ENCODE peak calls at places on chromosome 22, in nine cellular contexts. E is left ventricle myocardium inferior, V is lower lobe of right lung, K is tibial artery, H is hepatocyte, X is fibroblast of the aortic adventitia, O is MCF 10A, B is tibial nerve, I is fibroblast of lung. U is an unnamed sample.

GRCh38 chr22:42368379-42369249 is 63.6 kb downstream of the NFAM1 start:
- DNase-seq in E (peak), H (peak), X (no peak), I (no peak), O (no peak), K (peak), B (no peak), V (peak), U (no peak)

GRCh38 chr22:49207008-49207775 is 620.5 kb downstream of the BRD1 start:
- DNase-seq in O (no peak), E (no peak), H (no peak), X (no peak), B (no peak), V (no peak), K (peak), I (no peak), U (no peak)

GRCh38 chr22:48496226-48496845 is 1331.3 kb downstream of the BRD1 start:
- DNase-seq in I (no peak), V (peak), X (no peak), O (no peak), K (peak), B (no peak), E (peak), H (no peak), U (no peak)

GRCh38 chr22:20844055-20845037 is 14.3 kb downstream of the PI4KA start:
- DNase-seq in O (no peak), K (no peak), B (no peak), V (no peak), I (no peak), X (no peak), H (no peak), E (no peak), U (no peak)

GRCh38 chr22:30232716-30233218 is 13.8 kb downstream of the LIF start:
- DNase-seq in H (no peak), E (no peak), V (no peak), K (no peak), O (no peak), I (peak), X (no peak), B (no peak), U (no peak)

GRCh38 chr22:40705918-40706682 is 26.8 kb downstream of the MCHR1 start:
- DNase-seq in H (no peak), B (no peak), K (no peak), E (no peak), I (no peak), V (no peak), O (no peak), X (no peak), U (no peak)

GRCh38 chr22:22431271-22432220 is 77.0 kb downstream of the ZNF280B start:
- DNase-seq in I (peak), H (peak), K (no peak), V (peak), E (peak), O (peak), B (peak), X (peak), U (no peak)

GRCh38 chr22:36165161-36165560 is 4.6 kb upstream of the APOL3 start:
- DNase-seq in K (no peak), X (no peak), I (no peak), O (no peak), E (no peak), B (no peak), H (no peak), V (no peak), U (no peak)

GRCh38 chr22:30828187-30829155 is 133.8 kb downstream of the OSBP2 start:
- DNase-seq in E (no peak), K (no peak), I (no peak), B (no peak), H (no peak), O (no peak), V (no peak), X (no peak), U (no peak)

GRCh38 chr22:46250035-46250782 is at the start of gene CDPF1:
- DNase-seq in H (peak), B (peak), O (peak), E (peak), K (peak), I (peak), X (peak), V (peak), U (peak)

GRCh38 chr22:30872282-30873041 is 96.1 kb downstream of the MORC2 start:
- DNase-seq in E (no peak), H (no peak), K (peak), B (no peak), V (peak), X (no peak), O (no peak), I (no peak), U (no peak)

GRCh38 chr22:28072066-28072465 is 153.0 kb upstream of the PITPNB start:
- DNase-seq in E (no peak), K (no peak), B (no peak), I (peak), H (no peak), X (peak), V (no peak), O (no peak), U (no peak)

GRCh38 chr22:30920407-30920806 is 48.2 kb downstream of the MORC2 start:
- DNase-seq in H (peak), K (peak), V (peak), X (peak), O (peak), E (peak), I (peak), B (peak), U (peak)

GRCh38 chr22:46674367-46674781 is 54.2 kb downstream of the GRAMD4 start:
- DNase-seq in K (peak), B (no peak), I (no peak), H (no peak), O (no peak), V (peak), X (no peak), E (peak), U (no peak)

GRCh38 chr22:20639750-20640149 is 132.3 kb downstream of the MED15 start:
- DNase-seq in H (no peak), X (no peak), B (no peak), E (no peak), I (no peak), V (no peak), K (no peak), O (no peak), U (no peak)

GRCh38 chr22:50576070-50576469 is 2.2 kb downstream of the CPT1B start:
- DNase-seq in K (peak), B (no peak), I (peak), H (no peak), O (peak), E (no peak), V (no peak), X (peak), U (no peak)

GRCh38 chr22:19411690-19412045 is 19.9 kb downstream of the HIRA start:
- DNase-seq in X (no peak), V (no peak), H (no peak), I (no peak), O (no peak), B (no peak), K (no peak), E (no peak), U (no peak)

GRCh38 chr22:35894937-35895708 is 133.5 kb downstream of the RBFOX2 start:
- DNase-seq in X (peak), V (no peak), K (peak), E (no peak), I (peak), B (no peak), H (peak), O (peak), U (peak)

GRCh38 chr22:19886605-19887250 is 32.1 kb upstream of the GNB1L start:
- DNase-seq in K (no peak), V (peak), I (peak), B (no peak), O (peak), H (no peak), X (peak), E (peak), U (peak)

GRCh38 chr22:42433754-42434153 is 1.6 kb upstream of the NFAM1 start:
- DNase-seq in X (no peak), E (no peak), I (no peak), V (no peak), B (no peak), O (peak), H (no peak), K (no peak), U (no peak)

GRCh38 chr22:49827853-49828598 is at the start of gene BRD1:
- DNase-seq in X (peak), I (peak), O (peak), K (no peak), H (peak), E (peak), B (no peak), V (peak), U (no peak)

GRCh38 chr22:45620707-45621106 is 50.9 kb upstream of the ATXN10 start:
- DNase-seq in K (peak), O (no peak), E (no peak), H (no peak), I (no peak), V (no peak), X (no peak), B (no peak), U (no peak)

GRCh38 chr22:20299736-20300136 is 20.1 kb downstream of the DGCR6L start:
- DNase-seq in K (no peak), X (no peak), E (peak), O (no peak), I (no peak), H (peak), V (peak), B (no peak), U (no peak)

GRCh38 chr22:42644422-42645340 is 4.3 kb upstream of the ATP5MGL start:
- DNase-seq in K (peak), H (peak), B (no peak), E (peak), I (peak), X (peak), O (no peak), V (peak), U (no peak)

GRCh38 chr22:47209547-47210023 is 447.1 kb downstream of the TBC1D22A start:
- DNase-seq in H (no peak), I (no peak), V (no peak), K (peak), E (no peak), X (no peak), O (no peak), B (no peak), U (no peak)

GRCh38 chr22:44424867-44425351 is 73.1 kb downstream of the RTL6 start:
- DNase-seq in B (no peak), K (peak), I (no peak), H (no peak), E (no peak), X (no peak), O (no peak), V (no peak), U (no peak)

GRCh38 chr22:31244044-31244942 is 32.2 kb downstream of the LIMK2 start:
- DNase-seq in O (peak), H (peak), E (no peak), V (no peak), I (peak), K (peak), X (peak), B (no peak), U (peak)

GRCh38 chr22:21816787-21817496 is 50.5 kb downstream of the MAPK1 start:
- DNase-seq in E (no peak), K (no peak), I (peak), B (no peak), H (peak), X (peak), O (peak), V (no peak), U (peak)

GRCh38 chr22:29270475-29271271 is 2.6 kb downstream of the EWSR1 start:
- DNase-seq in I (peak), B (no peak), E (no peak), O (peak), H (peak), X (peak), K (peak), V (no peak), U (no peak)

GRCh38 chr22:49365910-49366309 is 461.8 kb downstream of the BRD1 start:
- DNase-seq in O (no peak), V (no peak), E (no peak), X (no peak), B (no peak), K (no peak), I (no peak), H (no peak), U (no peak)

GRCh38 chr22:20131593-20131855 is at the start of gene ZDHHC8:
- DNase-seq in K (no peak), E (peak), O (no peak), V (no peak), H (peak), X (no peak), B (no peak), I (peak), U (no peak)

GRCh38 chr22:29427176-29427760 is 11.1 kb upstream of the RFPL1 start:
- DNase-seq in O (no peak), H (no peak), K (no peak), E (no peak), B (no peak), X (no peak), I (no peak), V (no peak), U (no peak)

GRCh38 chr22:18091478-18091877 is 13.7 kb downstream of the PEX26 start:
- DNase-seq in O (no peak), H (no peak), K (no peak), E (no peak), V (no peak), B (no peak), I (no peak), X (no peak), U (no peak)

GRCh38 chr22:45638834-45639746 is 32.5 kb upstream of the ATXN10 start:
- DNase-seq in K (no peak), H (peak), E (peak), X (peak), B (peak), V (peak), O (peak), I (peak), U (peak)

GRCh38 chr22:41915035-41915782 is at the start of gene SHISA8:
- DNase-seq in H (peak), I (peak), K (no peak), B (peak), X (no peak), E (peak), V (no peak), O (no peak), U (no peak)

GRCh38 chr22:48410536-48410935 is 1417.1 kb downstream of the BRD1 start:
- DNase-seq in K (no peak), V (no peak), E (no peak), I (no peak), X (no peak), B (no peak), H (no peak), O (no peak), U (no peak)

GRCh38 chr22:30754521-30754920 is 59.8 kb downstream of the OSBP2 start:
- DNase-seq in H (no peak), X (no peak), B (no peak), O (no peak), V (no peak), E (no peak), I (no peak), K (no peak), U (no peak)

GRCh38 chr22:42868751-42869251 is 11.7 kb upstream of the ARFGAP3 start:
- DNase-seq in K (peak), I (peak), E (peak), X (peak), B (no peak), V (peak), O (no peak), H (no peak), U (no peak)

GRCh38 chr22:43850529-43850928 is 11.8 kb downstream of the SULT4A1 start:
- DNase-seq in O (no peak), K (no peak), E (no peak), B (peak), X (no peak), I (no peak), V (no peak), H (no peak), U (no peak)

GRCh38 chr22:19769393-19769715 is 8.8 kb downstream of the TBX1 start:
- DNase-seq in V (peak), X (no peak), H (no peak), B (no peak), K (no peak), I (no peak), O (no peak), E (no peak), U (no peak)

GRCh38 chr22:17084554-17085276 is at the start of gene IL17RA:
- DNase-seq in H (peak), V (peak), B (peak), E (peak), O (peak), X (peak), K (peak), I (peak), U (peak)
- TF ChIP-seq CTCF in H (no peak), V (no peak), B (no peak), E (peak), O (no peak), X (no peak), K (no peak), I (no peak), U (no peak)

GRCh38 chr22:38570841-38571364 is 920 bp upstream of the DMC1 start:
- DNase-seq in V (peak), I (peak), H (peak), B (no peak), O (peak), E (peak), K (peak), X (peak), U (no peak)
- TF ChIP-seq CTCF in V (no peak), I (peak), H (peak), B (no peak), O (no peak), E (no peak), K (no peak), X (no peak), U (peak)

GRCh38 chr22:25478111-25478510 is 86.4 kb upstream of the GRK3 start:
- DNase-seq in H (no peak), V (no peak), X (no peak), B (no peak), E (no peak), I (no peak), O (no peak), K (no peak), U (no peak)
- TF ChIP-seq CTCF in H (no peak), V (no peak), X (no peak), B (no peak), E (no peak), I (no peak), O (no peak), K (no peak), U (no peak)

GRCh38 chr22:23533328-23533762 is 46.7 kb downstream of the IGLL1 start:
- DNase-seq in X (no peak), K (peak), V (peak), B (no peak), I (peak), H (peak), E (no peak), O (peak), U (no peak)
- TF ChIP-seq CTCF in X (peak), K (no peak), V (no peak), B (peak), I (peak), H (peak), E (peak), O (no peak), U (peak)

GRCh38 chr22:37221424-37222336 is 9.4 kb upstream of the SSTR3 start:
- DNase-seq in X (no peak), V (no peak), H (no peak), I (no peak), E (no peak), O (no peak), B (no peak), K (no peak), U (no peak)
- TF ChIP-seq CTCF in X (no peak), V (no peak), H (no peak), I (no peak), E (no peak), O (no peak), B (no peak), K (no peak), U (no peak)

U was measured in AG09319.